ENCODE peak calls at places on chromosomes 4 and X, in five cellular contexts. G, F, C, L and J are unnamed samples.

GRCh38 chr4:127631420-127631819 is 1.3 kb upstream of the INTU start:
- DNase-seq in G (no peak), F (no peak), C (no peak), L (no peak), J (no peak)

GRCh38 chr4:83961575-83961974 is 425.7 kb downstream of the GPAT3 start:
- DNase-seq in G (no peak), F (no peak), C (no peak), L (no peak), J (no peak)

GRCh38 chr4:80452768-80453167 is 117.2 kb downstream of the CFAP299 start:
- DNase-seq in G (no peak), F (no peak), C (no peak), L (no peak), J (no peak)

GRCh38 chr4:56976878-56977320 is 507 bp downstream of the NOA1 start:
- DNase-seq in G (no peak), F (no peak), C (no peak), L (no peak), J (no peak)

GRCh38 chr4:109702950-109703663 is at the start of gene CASP6:
- DNase-seq in G (peak), F (peak), C (peak), L (peak), J (peak)

GRCh38 chrX:40374486-40374885 is 206.3 kb upstream of the ATP6AP2 start:
- DNase-seq in G (no peak), F (no peak), C (no peak), L (no peak), J (no peak)

GRCh38 chr4:109826719-109827118 is 1.1 kb upstream of the RRH start:
- DNase-seq in G (no peak), F (no peak), C (no peak), L (no peak), J (no peak)

GRCh38 chr4:153137168-153137567 is 67.1 kb upstream of the TRIM2 start:
- DNase-seq in G (peak), F (no peak), C (no peak), L (no peak), J (peak)

GRCh38 chrX:75155454-75155829 is 641 bp downstream of the ABCB7 start:
- DNase-seq in G (no peak), F (no peak), C (no peak), L (no peak), J (no peak)

GRCh38 chr4:100170986-100171385 is 19.3 kb downstream of the DDIT4L start:
- DNase-seq in G (no peak), F (no peak), C (no peak), L (no peak), J (no peak)

GRCh38 chrX:69306063-69306404 is 140.8 kb upstream of the PJA1 start:
- DNase-seq in G (no peak), F (no peak), C (no peak), L (no peak), J (no peak)

GRCh38 chrX:4314586-4314985 is 601.1 kb upstream of the PRKX start:
- DNase-seq in G (no peak), F (no peak), C (no peak), L (no peak), J (no peak)

GRCh38 chr4:153465583-153465921 is 608 bp upstream of the TMEM131L start:
- DNase-seq in G (peak), F (no peak), C (peak), L (peak), J (peak)

GRCh38 chr4:107951551-107951950 is 20.2 kb downstream of the CYP2U1 start:
- DNase-seq in G (no peak), F (no peak), C (no peak), L (no peak), J (no peak)

GRCh38 chr4:47528651-47529050 is 43.6 kb downstream of the ATP10D start:
- DNase-seq in G (no peak), F (no peak), C (no peak), L (no peak), J (no peak)

GRCh38 chr4:2469192-2469984 is 482 bp downstream of the RNF4 start:
- DNase-seq in G (peak), F (no peak), C (peak), L (peak), J (peak)

GRCh38 chr4:48483777-48484493 is 792 bp downstream of the SLC10A4 start:
- DNase-seq in G (no peak), F (no peak), C (no peak), L (no peak), J (no peak)

GRCh38 chr4:186227221-186227620 is at the start of gene KLKB1:
- DNase-seq in G (no peak), F (no peak), C (no peak), L (no peak), J (no peak)

GRCh38 chr4:157025898-157026297 is 50.1 kb upstream of the GLRB start:
- DNase-seq in G (no peak), F (no peak), C (no peak), L (no peak), J (no peak)

GRCh38 chr4:125722009-125722408 is 407.3 kb downstream of the FAT4 start:
- DNase-seq in G (no peak), F (no peak), C (no peak), L (no peak), J (no peak)

GRCh38 chr4:56323386-56323785 is 63.9 kb downstream of the AASDH start:
- DNase-seq in G (no peak), F (no peak), C (no peak), L (no peak), J (no peak)

GRCh38 chrX:124194209-124194608 is 138.3 kb upstream of the TEX13D start:
- DNase-seq in G (no peak), F (no peak), C (no peak), L (no peak), J (peak)

GRCh38 chr4:142778430-142778829 is 67.7 kb downstream of the INPP4B start:
- DNase-seq in G (no peak), F (no peak), C (no peak), L (no peak), J (no peak)

GRCh38 chrX:22343192-22343591 is 70.5 kb downstream of the CBLL2 start:
- DNase-seq in G (no peak), F (no peak), C (no peak), L (no peak), J (no peak)

GRCh38 chr4:152039085-152039484 is 278.3 kb upstream of the GATB start:
- DNase-seq in G (no peak), F (no peak), C (no peak), L (no peak), J (no peak)

GRCh38 chr4:47642985-47643745 is 158.1 kb downstream of the ATP10D start:
- DNase-seq in G (no peak), F (no peak), C (no peak), L (no peak), J (no peak)

GRCh38 chr4:101292901-101293300 is 54.4 kb downstream of the PPP3CA start:
- DNase-seq in G (no peak), F (no peak), C (no peak), L (no peak), J (no peak)

GRCh38 chr4:53804719-53805118 is 213.4 kb upstream of the LNX1 start:
- DNase-seq in G (no peak), F (no peak), C (no peak), L (peak), J (no peak)

GRCh38 chrX:1138476-1138875 is 74.0 kb downstream of the CRLF2 start:
- DNase-seq in G (no peak), F (no peak), C (no peak), L (no peak), J (no peak)

GRCh38 chrX:21905976-21906375 is 34.5 kb upstream of the SMS start:
- DNase-seq in G (no peak), F (no peak), C (no peak), L (no peak), J (no peak)

DNA sequence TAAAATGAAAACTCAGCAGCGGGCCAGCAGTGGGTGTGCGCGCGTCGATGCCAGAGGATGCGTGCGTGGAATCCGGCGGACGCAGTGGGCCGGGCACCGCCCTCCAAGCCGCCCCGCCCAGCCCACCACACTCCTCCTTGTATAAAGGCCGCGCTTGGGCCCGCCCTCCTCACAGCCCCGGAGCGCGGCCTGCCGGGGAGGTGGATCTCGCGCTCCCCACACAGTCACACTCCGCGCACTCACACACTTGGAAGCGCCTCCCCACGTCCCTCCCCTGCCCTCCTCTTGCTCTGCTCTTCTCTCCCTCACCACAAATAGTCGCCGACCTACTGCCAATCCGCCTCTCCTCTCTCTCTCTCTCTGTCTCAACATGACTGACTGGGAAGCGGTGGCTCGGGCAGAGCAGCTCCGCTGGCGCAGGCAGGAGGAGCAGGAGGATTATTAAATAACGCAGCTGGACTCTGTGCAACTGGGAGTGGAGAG is at the start of gene CCSER1:
- DNase-seq in G (peak), F (peak), C (peak), L (peak), J (peak)
- TF ChIP-seq POLR2A in G (peak), F (peak), C (peak), L (peak), J (peak)

GRCh38 chrX:47804315-47804714 is 32.4 kb upstream of the ZNF81 start:
- DNase-seq in G (no peak), F (no peak), C (no peak), L (no peak), J (no peak)

GRCh38 chrX:47802589-47802988 is 34.1 kb upstream of the ZNF81 start:
- DNase-seq in G (no peak), F (no peak), C (no peak), L (no peak), J (no peak)

GRCh38 chrX:47797084-47797483 is 39.6 kb upstream of the ZNF81 start:
- DNase-seq in G (no peak), F (no peak), C (no peak), L (peak), J (no peak)

GRCh38 chrX:47796433-47796906 is 40.2 kb upstream of the ZNF81 start:
- DNase-seq in G (no peak), F (no peak), C (no peak), L (no peak), J (no peak)

GRCh38 chrX:47798861-47799260 is 37.8 kb upstream of the ZNF81 start:
- DNase-seq in G (no peak), F (no peak), C (no peak), L (no peak), J (no peak)
- H3K27ac ChIP-seq in G (no peak), F (no peak), C (no peak), L (peak), J (no peak)

DNA sequence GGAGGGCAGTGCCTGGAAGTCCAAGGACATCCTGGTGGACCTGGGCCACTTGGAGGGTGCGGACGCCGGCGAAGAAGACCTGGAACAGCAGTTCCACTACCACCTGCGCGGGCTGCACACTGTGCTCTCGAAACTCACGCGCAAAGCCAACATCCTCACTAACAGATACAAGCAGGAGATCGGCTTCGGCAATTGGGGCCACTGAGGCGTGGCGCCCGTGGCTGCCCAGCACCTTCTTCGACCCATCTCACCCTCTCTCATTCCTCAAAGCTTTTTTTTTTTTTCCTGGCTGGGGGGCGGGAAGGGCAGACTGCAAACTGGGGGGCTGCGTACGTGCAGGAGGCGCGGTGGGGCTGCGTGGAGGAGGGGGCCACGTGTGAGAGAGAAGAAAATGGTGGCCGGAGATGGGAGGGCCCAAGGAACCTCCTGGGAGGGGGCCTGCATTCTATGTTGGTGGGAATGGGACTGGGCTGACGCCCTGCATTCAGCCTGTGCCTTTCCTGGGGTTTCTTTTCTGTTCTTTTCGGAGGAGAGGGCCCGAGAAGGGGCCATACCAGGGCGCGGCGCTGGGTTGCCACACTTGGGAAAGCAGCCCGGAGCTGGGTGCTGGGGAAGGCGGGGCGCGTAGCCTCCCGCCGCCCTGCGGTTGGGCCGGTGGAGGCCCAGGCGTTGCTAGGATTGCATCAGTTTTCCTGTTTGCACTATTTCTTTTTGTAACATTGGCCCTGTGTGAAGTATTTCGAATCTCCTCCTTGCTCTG is 4.2 kb downstream of the MID1IP1 start:
- DNase-seq in G (peak), F (peak), C (no peak), L (peak), J (peak)
- H3K4me3 ChIP-seq in G (peak), F (peak), C (peak), L (peak), J (peak)

DNA sequence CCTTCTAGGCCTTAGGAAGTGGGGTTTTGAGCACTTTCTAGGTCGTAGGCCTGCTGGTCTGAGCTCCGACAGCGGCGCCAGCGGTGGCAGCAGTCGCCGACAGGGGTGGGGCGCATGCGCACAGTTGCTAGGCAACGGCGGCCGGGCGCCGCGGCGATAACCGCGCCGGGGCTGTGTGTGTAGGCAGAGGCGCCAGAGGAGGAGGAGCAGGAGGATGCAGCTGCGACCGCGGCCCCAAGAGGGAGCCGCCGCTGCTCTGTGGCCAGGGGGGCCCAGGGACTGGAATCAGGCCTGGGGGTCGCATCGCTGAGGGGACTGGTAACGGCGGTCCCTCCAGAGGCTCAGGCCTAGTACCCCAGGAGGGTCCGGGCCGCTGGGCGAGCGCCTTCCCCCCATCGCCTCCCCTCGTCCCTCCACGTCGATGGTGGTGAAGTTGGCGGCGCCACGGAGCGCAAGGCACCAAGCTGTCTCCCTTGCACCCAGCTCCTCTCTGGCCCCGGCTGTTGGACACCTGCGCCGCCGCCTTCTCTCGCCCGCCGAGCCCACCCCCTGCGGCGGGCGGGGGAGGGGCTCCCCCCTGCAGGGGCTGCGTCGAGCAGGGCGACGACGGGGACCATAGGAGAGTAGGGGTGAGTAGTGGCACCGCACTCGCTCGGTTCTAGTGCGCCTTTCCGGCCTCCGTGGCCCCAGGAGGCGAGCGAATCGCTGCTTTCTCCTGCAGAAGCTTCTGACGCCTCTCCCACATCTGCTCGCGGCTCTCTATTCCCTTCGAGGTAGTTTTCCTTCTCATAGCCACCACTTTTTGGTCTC is 58.6 kb upstream of the ZC4H2 start:
- DNase-seq in G (peak), F (peak), C (peak), L (peak), J (peak)
- TF ChIP-seq POLR2A in G (no peak), F (peak), C (no peak), L (peak), J (peak)

GRCh38 chrX:49876750-49877149 is 2.5 kb upstream of the USP27X start:
- DNase-seq in G (no peak), F (no peak), C (no peak), L (no peak), J (no peak)
- H3K27ac ChIP-seq in G (no peak), F (no peak), C (no peak), L (no peak), J (no peak)

GRCh38 chr4:177444911-177445736 is 2.9 kb upstream of the AGA start:
- DNase-seq in G (no peak), F (no peak), C (no peak), L (no peak), J (no peak)
- H3K4me3 ChIP-seq in G (no peak), F (no peak), C (no peak), L (peak), J (no peak)

DNA sequence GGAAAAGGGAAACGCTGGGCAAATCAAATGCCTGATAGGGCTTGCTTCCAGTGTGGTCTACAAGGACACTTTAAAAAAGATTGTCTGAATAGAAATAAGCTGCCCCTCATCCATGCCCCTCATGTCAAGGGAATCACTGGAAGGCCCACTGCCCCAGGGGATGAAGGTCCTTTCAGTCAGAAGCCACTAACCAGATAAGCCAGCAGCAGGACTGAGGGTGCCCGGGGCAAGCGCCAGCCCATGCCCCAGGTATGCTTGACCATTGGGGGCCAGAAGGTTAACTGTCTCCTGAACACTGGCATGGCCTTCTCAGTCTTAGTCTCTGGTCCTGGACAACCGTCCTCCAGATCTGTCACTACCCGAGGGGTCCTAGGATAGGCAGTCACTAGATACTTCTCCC is 17.7 kb downstream of the ACOX3 start:
- DNase-seq in G (no peak), F (no peak), C (no peak), L (peak), J (no peak)
- TF ChIP-seq POLR2A in G (no peak), F (no peak), C (no peak), L (no peak), J (no peak)

DNA sequence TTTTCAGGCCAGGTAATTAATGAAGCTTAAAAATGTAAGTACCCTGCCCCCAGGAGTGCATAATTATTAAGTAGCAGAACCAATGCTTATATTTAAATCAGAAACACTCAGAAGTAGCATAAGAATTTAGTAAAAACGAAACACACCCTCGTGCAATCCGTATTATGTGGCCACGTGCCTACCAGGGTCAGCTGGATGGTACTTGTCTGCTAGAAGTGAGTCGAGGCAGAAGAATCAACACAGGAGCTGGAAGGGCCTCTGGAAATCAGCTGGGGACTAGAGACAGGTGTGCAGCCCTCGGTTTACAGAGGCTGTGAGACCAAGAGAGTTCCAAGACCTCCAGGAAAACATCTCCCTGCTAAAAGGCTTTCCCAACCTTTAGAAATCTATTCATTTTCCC is 559 bp upstream of the FAM47E start:
- DNase-seq in G (no peak), F (no peak), C (no peak), L (no peak), J (no peak)
- H3K27ac ChIP-seq in G (no peak), F (no peak), C (no peak), L (no peak), J (no peak)

GRCh38 chrX:2697306-2697705 is 6.2 kb downstream of the CD99 start:
- DNase-seq in G (no peak), F (no peak), C (no peak), L (no peak), J (no peak)
- H3K4me3 ChIP-seq in G (no peak), F (no peak), C (peak), L (no peak), J (no peak)

DNA sequence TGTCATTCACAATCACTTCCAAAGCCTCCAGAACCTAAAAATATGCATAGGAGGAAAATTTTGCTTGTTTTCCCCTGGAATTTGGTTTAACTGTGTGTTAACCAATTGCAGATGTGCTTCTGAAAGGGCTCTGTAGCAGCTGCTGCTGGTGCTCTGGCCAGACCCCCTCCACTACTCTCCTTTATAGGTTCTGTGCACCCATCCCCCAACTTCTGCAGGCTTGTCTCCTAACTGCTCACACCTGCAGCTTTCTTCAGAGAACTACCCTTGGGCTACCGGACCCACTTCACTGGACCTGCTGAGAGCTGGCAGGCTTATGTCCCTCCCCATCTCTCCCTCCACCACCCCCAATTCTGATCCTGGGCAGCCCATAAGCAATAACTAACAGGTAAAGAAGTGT is 662.1 kb upstream of the DIPK2B start:
- DNase-seq in G (no peak), F (no peak), C (no peak), L (no peak), J (no peak)
- TF ChIP-seq POLR2A in G (no peak), F (no peak), C (no peak), L (no peak), J (no peak)